ENCODE peak calls at places on chromosomes 11 and 22, in eight cellular contexts. W is H1, Q is K562, B is WTC11, A is SK-N-SH, O is HepG2, N is IMR-90, G is GM12878. F is an unnamed sample.

GRCh38 chr11:2390871-2391662 is 9.5 kb upstream of the TSSC4 start:
- DNase-seq in W (peak), Q (peak), B (no peak), A (no peak), O (no peak), N (peak), G (no peak), F (peak)

GRCh38 chr22:30286813-30287625 is 2.3 kb downstream of the CASTOR1 start:
- DNase-seq in W (peak), Q (peak), B (peak), A (peak), O (peak), N (peak), G (no peak), F (peak)

GRCh38 chr22:49826603-49827306 is 918 bp downstream of the BRD1 start:
- DNase-seq in W (no peak), Q (no peak), B (no peak), A (peak), O (no peak), N (peak), G (no peak), F (no peak)

GRCh38 chr11:82720267-82720666 is 13.4 kb downstream of the FAM181B start:
- DNase-seq in W (no peak), Q (no peak), B (no peak), A (no peak), O (no peak), N (no peak), G (no peak), F (no peak)

GRCh38 chr11:129331217-129331616 is 44.4 kb upstream of the BARX2 start:
- DNase-seq in W (no peak), Q (no peak), B (no peak), A (no peak), O (peak), N (peak), G (no peak), F (no peak)

GRCh38 chr11:6632116-6633073 is 13.2 kb upstream of the TPP1 start:
- DNase-seq in W (no peak), Q (no peak), B (no peak), A (no peak), O (no peak), N (no peak), G (no peak), F (no peak)

GRCh38 chr22:40324468-40325305 is 21.6 kb upstream of the ADSL start:
- DNase-seq in W (no peak), Q (no peak), B (no peak), A (no peak), O (no peak), N (no peak), G (no peak), F (no peak)

GRCh38 chr11:105838668-105839403 is 183.2 kb downstream of the MSANTD4 start:
- DNase-seq in W (no peak), Q (no peak), B (no peak), A (no peak), O (no peak), N (peak), G (no peak), F (no peak)

GRCh38 chr11:27596388-27596787 is 89.8 kb upstream of the LIN7C start:
- DNase-seq in W (no peak), Q (no peak), B (no peak), A (no peak), O (no peak), N (no peak), G (no peak), F (no peak)

GRCh38 chr11:91904792-91905785 is 319.5 kb upstream of the FAT3 start:
- DNase-seq in W (no peak), Q (peak), B (no peak), A (no peak), O (no peak), N (no peak), G (no peak), F (peak)

GRCh38 chr22:23137468-23137867 is 4.3 kb downstream of the RSPH14 start:
- DNase-seq in W (no peak), Q (peak), B (no peak), A (no peak), O (no peak), N (no peak), G (no peak), F (no peak)

GRCh38 chr11:848988-849824 is 6.6 kb downstream of the TSPAN4 start:
- DNase-seq in W (no peak), Q (no peak), B (peak), A (peak), O (no peak), N (no peak), G (no peak), F (no peak)

GRCh38 chr11:26947379-26947844 is 46.5 kb upstream of the FIBIN start:
- DNase-seq in W (no peak), Q (no peak), B (no peak), A (no peak), O (no peak), N (peak), G (no peak), F (peak)

GRCh38 chr22:42202669-42203068 is 67.8 kb downstream of the TCF20 start:
- DNase-seq in W (no peak), Q (no peak), B (no peak), A (no peak), O (no peak), N (peak), G (no peak), F (no peak)

GRCh38 chr11:85977751-85978160 is 91.1 kb downstream of the PICALM start:
- DNase-seq in W (no peak), Q (no peak), B (no peak), A (no peak), O (no peak), N (no peak), G (no peak), F (no peak)

GRCh38 chr11:11521306-11522002 is 100.4 kb downstream of the GALNT18 start:
- DNase-seq in W (no peak), Q (no peak), B (no peak), A (no peak), O (no peak), N (no peak), G (no peak), F (no peak)

GRCh38 chr22:23151827-23152226 is 6.5 kb downstream of the RAB36 start:
- DNase-seq in W (no peak), Q (no peak), B (no peak), A (no peak), O (no peak), N (no peak), G (no peak), F (no peak)

GRCh38 chr11:60781286-60782044 is 3.7 kb upstream of the MS4A10 start:
- DNase-seq in W (no peak), Q (no peak), B (no peak), A (no peak), O (no peak), N (no peak), G (no peak), F (no peak)

DNA sequence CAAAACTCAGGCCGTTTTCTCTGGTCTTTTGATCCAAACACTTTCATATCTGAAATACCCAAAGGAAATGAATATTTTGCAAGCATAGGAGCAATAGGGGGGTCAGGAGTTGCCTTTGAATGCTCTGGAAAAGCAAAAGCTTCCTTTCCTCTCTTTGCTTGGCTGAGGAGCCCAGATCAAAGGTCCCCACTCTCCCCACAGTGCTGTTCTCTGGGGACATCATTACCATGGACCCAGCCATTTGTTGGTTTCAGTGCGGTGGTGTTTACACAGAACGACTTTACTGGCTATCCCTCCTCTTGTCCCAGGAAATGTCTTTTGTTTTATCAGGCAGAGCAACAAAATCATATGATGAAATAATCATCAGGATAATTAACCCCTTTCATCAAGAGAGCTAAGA is 1089.1 kb downstream of the TBC1D22A start:
- DNase-seq in W (no peak), Q (no peak), B (no peak), A (no peak), O (no peak), N (no peak), G (no peak), F (no peak)
- TF ChIP-seq USF2 in W (no peak), Q (no peak), B (no peak), A (no peak), O (no peak), N (no peak), G (no peak), F (no peak)

GRCh38 chr11:70501026-70501901 is 102.9 kb downstream of the CTTN start:
- DNase-seq in W (no peak), Q (no peak), B (no peak), A (peak), O (no peak), N (no peak), G (no peak), F (no peak)
- TF ChIP-seq USF2 in W (no peak), Q (no peak), B (no peak), A (no peak), O (no peak), N (no peak), G (no peak), F (no peak)

DNA sequence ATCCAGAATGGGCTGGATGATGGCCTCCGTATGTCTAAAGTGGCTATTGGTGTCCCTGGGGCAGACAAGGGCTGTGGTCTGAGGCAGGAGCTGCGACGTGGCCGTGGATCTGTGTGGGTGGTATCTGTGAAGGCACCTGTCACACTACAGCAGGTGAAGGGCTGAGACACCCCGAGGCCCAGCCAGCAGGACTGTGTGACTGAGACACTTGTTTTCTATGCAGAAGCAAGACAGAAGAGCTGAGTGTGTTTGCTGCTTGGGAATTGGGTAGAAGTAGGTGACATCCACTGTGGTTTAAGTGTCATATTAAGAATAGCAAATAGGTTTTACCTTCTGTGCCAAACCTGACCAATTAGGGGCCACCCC is 35.0 kb downstream of the AMPD3 start:
- DNase-seq in W (no peak), Q (no peak), B (no peak), A (no peak), O (no peak), N (no peak), G (no peak), F (no peak)
- TF ChIP-seq USF2 in W (no peak), Q (no peak), B (no peak), A (no peak), O (no peak), N (no peak), G (no peak), F (no peak)

DNA sequence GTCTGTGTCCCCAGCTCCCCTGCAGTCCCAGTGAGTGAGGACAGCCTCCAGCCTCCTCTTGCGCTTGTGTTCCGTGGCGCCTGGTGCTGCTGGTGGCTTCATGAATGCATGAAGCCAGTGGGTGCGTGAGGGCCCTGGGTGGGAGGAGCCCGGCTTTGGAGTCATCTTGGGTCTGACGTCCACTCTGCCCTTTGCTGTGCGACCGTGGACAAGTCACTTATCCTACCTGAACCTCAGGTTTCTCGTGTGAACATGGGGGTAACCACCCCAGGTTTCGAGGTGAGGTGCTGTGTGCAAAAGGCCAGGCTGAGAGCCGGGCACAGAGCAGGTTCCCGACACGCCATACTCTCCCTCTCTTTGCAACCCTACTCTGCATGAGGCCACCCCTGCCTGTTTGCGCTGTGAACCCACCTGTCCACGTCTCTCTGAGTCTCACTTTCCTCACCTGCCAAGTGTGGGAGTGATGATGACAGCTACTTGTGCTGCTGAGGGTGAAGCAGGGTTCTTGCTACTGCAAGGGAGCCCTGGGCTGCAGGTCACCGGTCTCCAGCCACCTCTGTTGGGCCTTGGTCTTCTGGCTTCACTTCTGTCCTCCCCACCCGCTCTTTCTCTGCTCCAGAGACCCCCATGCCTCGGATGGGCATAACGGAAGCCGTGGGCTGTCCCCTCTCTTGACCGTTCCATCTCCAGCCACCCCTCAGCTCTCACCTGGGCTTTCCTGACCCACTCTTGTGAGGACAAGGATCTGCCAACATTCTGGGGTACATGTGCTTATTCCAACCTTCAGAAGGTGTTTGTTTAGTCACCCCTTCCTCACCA is 537.6 kb downstream of the TBC1D22A start:
- DNase-seq in W (no peak), Q (no peak), B (no peak), A (peak), O (no peak), N (no peak), G (no peak), F (no peak)
- TF ChIP-seq USF2 in W (no peak), Q (no peak), B (no peak), A (no peak), O (no peak), N (no peak), G (no peak), F (no peak)

GRCh38 chr11:67013511-67014045 is 9.4 kb upstream of the SYT12 start:
- DNase-seq in W (no peak), Q (no peak), B (no peak), A (no peak), O (no peak), N (no peak), G (no peak), F (no peak)
- TF ChIP-seq USF2 in W (no peak), Q (no peak), B (no peak), A (no peak), O (no peak), N (no peak), G (no peak), F (no peak)

GRCh38 chr11:3989251-3989650 is 105.3 kb upstream of the RRM1 start:
- DNase-seq in W (peak), Q (no peak), B (peak), A (no peak), O (no peak), N (no peak), G (no peak), F (no peak)
- TF ChIP-seq USF2 in W (no peak), Q (no peak), B (no peak), A (no peak), O (no peak), N (no peak), G (no peak), F (no peak)

GRCh38 chr11:62707277-62707771 is at the start of the genes BSCL2 and GNG3:
- DNase-seq in W (peak), Q (peak), B (peak), A (peak), O (no peak), N (no peak), G (no peak), F (peak)
- TF ChIP-seq USF2 in W (no peak), Q (no peak), B (peak), A (no peak), O (no peak), N (no peak), G (no peak), F (no peak)

GRCh38 chr11:44608654-44609027 is 43.2 kb downstream of the CD82 start:
- DNase-seq in W (no peak), Q (no peak), B (no peak), A (no peak), O (no peak), N (no peak), G (no peak), F (no peak)

GRCh38 chr11:44606472-44606871 is 41.0 kb downstream of the CD82 start:
- DNase-seq in W (no peak), Q (no peak), B (no peak), A (no peak), O (no peak), N (no peak), G (no peak), F (no peak)

GRCh38 chr11:44607987-44608386 is 42.5 kb downstream of the CD82 start:
- DNase-seq in W (no peak), Q (no peak), B (no peak), A (no peak), O (no peak), N (peak), G (no peak), F (no peak)

GRCh38 chr11:44605965-44606364 is 40.5 kb downstream of the CD82 start:
- DNase-seq in W (no peak), Q (no peak), B (no peak), A (no peak), O (no peak), N (no peak), G (no peak), F (no peak)

GRCh38 chr11:44607324-44607962 is 42.0 kb downstream of the CD82 start:
- DNase-seq in W (no peak), Q (peak), B (no peak), A (no peak), O (no peak), N (peak), G (no peak), F (no peak)
- TF ChIP-seq USF2 in W (no peak), Q (no peak), B (no peak), A (no peak), O (no peak), N (no peak), G (no peak), F (no peak)